ENCODE peak calls at places on chromosomes 1 and 21, in eight cellular contexts. E is left ventricle myocardium inferior, H is IMR-90, R is psoas muscle, D is breast epithelium, T is WERI-Rb-1, X is lower lobe of right lung, G is dorsolateral prefrontal cortex. U is an unnamed sample.

GRCh38 chr1:212727386-212728181 is 27.9 kb upstream of the BATF3 start:
- DNase-seq in E (no peak), H (peak), R (no peak), D (no peak), T (no peak), X (no peak), G (no peak), U (no peak)

GRCh38 chr1:29385966-29386365 is 149.6 kb downstream of the PTPRU start:
- DNase-seq in E (no peak), H (no peak), R (no peak), D (no peak), T (no peak), X (no peak), G (no peak), U (no peak)

GRCh38 chr1:165419839-165420238 is 25.1 kb downstream of the RXRG start:
- DNase-seq in E (no peak), H (no peak), R (no peak), D (no peak), T (no peak), X (no peak), G (no peak), U (no peak)

GRCh38 chr1:246588322-246588721 is 22.1 kb downstream of the CNST start:
- DNase-seq in E (no peak), H (peak), R (no peak), D (no peak), T (no peak), X (no peak), G (no peak), U (no peak)

GRCh38 chr1:6109688-6110087 is 64.0 kb downstream of the KCNAB2 start:
- DNase-seq in E (no peak), H (no peak), R (peak), D (no peak), T (no peak), X (peak), G (no peak), U (no peak)

GRCh38 chr1:30134466-30135217 is 588.7 kb downstream of the MATN1 start:
- DNase-seq in E (no peak), H (no peak), R (no peak), D (no peak), T (no peak), X (no peak), G (no peak), U (no peak)

GRCh38 chr1:203045336-203045735 is 19.0 kb downstream of the PPFIA4 start:
- DNase-seq in E (no peak), H (no peak), R (no peak), D (no peak), T (no peak), X (no peak), G (no peak), U (no peak)

GRCh38 chr21:41974752-41975053 is 20.9 kb upstream of the C2CD2 start:
- DNase-seq in E (no peak), H (no peak), R (no peak), D (peak), T (no peak), X (no peak), G (no peak), U (no peak)

GRCh38 chr1:94935059-94935458 is 8.1 kb upstream of the CNN3 start:
- DNase-seq in E (no peak), H (no peak), R (no peak), D (no peak), T (no peak), X (no peak), G (no peak), U (no peak)

GRCh38 chr1:244730153-244730933 is 77.4 kb downstream of the DESI2 start:
- DNase-seq in E (peak), H (peak), R (peak), D (no peak), T (no peak), X (peak), G (no peak), U (peak)

GRCh38 chr1:181514298-181515290 is 31.3 kb downstream of the CACNA1E start:
- DNase-seq in E (no peak), H (no peak), R (no peak), D (no peak), T (no peak), X (no peak), G (no peak), U (no peak)

GRCh38 chr1:40532844-40533424 is 1.5 kb downstream of the ZNF684 start:
- DNase-seq in E (no peak), H (peak), R (no peak), D (no peak), T (peak), X (no peak), G (no peak), U (no peak)

GRCh38 chr1:23592209-23592905 is 33.1 kb upstream of the ID3 start:
- DNase-seq in E (no peak), H (no peak), R (no peak), D (no peak), T (peak), X (no peak), G (no peak), U (no peak)

GRCh38 chr1:113904292-113904673 is 316 bp downstream of the AP4B1 start:
- DNase-seq in E (no peak), H (no peak), R (no peak), D (no peak), T (no peak), X (no peak), G (no peak), U (no peak)

GRCh38 chr21:37071561-37072238 is 1.2 kb downstream of the PIGP start:
- DNase-seq in E (peak), H (peak), R (peak), D (peak), T (peak), X (peak), G (no peak), U (no peak)

GRCh38 chr1:50661626-50662025 is 238.4 kb upstream of the DMRTA2 start:
- DNase-seq in E (no peak), H (peak), R (no peak), D (no peak), T (no peak), X (no peak), G (no peak), U (no peak)

GRCh38 chr1:150106331-150106730 is 38.8 kb downstream of the VPS45 start:
- DNase-seq in E (no peak), H (peak), R (no peak), D (no peak), T (no peak), X (no peak), G (no peak), U (peak)

GRCh38 chr1:20413791-20414140 is 72.2 kb downstream of the CAMK2N1 start:
- DNase-seq in E (no peak), H (no peak), R (no peak), D (no peak), T (no peak), X (no peak), G (no peak), U (no peak)

GRCh38 chr1:227362039-227362438 is 43.7 kb upstream of the CDC42BPA start:
- DNase-seq in E (no peak), H (peak), R (no peak), D (no peak), T (no peak), X (no peak), G (no peak), U (no peak)

GRCh38 chr21:35575280-35575915 is 484.9 kb downstream of the SETD4 start:
- DNase-seq in E (no peak), H (peak), R (no peak), D (no peak), T (no peak), X (no peak), G (no peak), U (no peak)

GRCh38 chr1:40620150-40620549 is 45.3 kb downstream of the RIMS3 start:
- DNase-seq in E (no peak), H (no peak), R (no peak), D (no peak), T (no peak), X (no peak), G (no peak), U (no peak)

GRCh38 chr1:17635811-17636210 is 96.3 kb downstream of the ARHGEF10L start:
- DNase-seq in E (peak), H (no peak), R (peak), D (no peak), T (no peak), X (peak), G (peak), U (no peak)

GRCh38 chr21:38266732-38267131 is 9.9 kb downstream of the KCNJ15 start:
- DNase-seq in E (no peak), H (peak), R (no peak), D (no peak), T (no peak), X (no peak), G (no peak), U (no peak)

GRCh38 chr21:38267991-38268858 is 11.4 kb downstream of the KCNJ15 start:
- DNase-seq in E (no peak), H (no peak), R (no peak), D (no peak), T (no peak), X (no peak), G (no peak), U (no peak)

GRCh38 chr21:38267136-38267535 is 10.3 kb downstream of the KCNJ15 start:
- DNase-seq in E (no peak), H (no peak), R (no peak), D (no peak), T (no peak), X (no peak), G (no peak), U (no peak)

GRCh38 chr21:38269567-38269917 is 12.8 kb downstream of the KCNJ15 start:
- DNase-seq in E (no peak), H (no peak), R (no peak), D (no peak), T (no peak), X (no peak), G (no peak), U (no peak)

DNA sequence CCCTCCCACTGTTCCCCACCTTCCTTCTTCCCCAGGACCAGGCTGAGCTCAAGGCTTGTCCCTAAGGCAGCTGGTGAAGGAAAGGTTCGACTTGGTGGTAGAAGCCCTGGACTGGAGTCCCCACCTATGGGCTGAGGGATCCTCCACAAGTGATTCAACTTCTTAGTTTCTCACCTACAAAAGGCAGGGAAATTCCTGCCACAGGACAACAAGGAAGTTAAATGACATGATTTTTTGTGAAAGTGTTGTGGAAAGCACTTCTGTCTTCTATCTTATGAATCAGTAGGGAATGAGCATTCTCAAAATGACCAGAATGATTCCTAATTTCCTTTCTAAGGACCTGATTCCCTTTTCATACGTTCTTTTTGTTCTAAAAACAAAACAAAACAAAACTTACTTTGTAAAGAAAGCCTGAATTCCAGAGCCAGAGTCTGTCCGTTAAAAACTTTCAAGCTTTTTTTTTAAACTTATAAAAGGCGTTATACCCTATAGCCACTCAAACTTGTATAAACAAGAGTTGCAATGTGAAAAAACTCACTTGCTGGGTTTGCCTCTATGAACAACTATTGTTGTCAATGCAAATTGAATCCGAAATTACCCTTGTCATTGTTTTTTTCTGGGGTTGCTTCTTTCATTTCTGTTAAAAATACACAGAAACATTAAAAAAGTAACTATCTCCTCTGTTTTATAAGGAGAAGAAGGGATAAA is 12.2 kb downstream of the KCNJ15 start:
- DNase-seq in E (no peak), H (no peak), R (no peak), D (no peak), T (no peak), X (no peak), G (no peak), U (no peak)
- H3K27ac ChIP-seq in E (no peak), H (no peak), R (no peak), D (peak), T (no peak), X (peak), G (no peak), U (no peak)

DNA sequence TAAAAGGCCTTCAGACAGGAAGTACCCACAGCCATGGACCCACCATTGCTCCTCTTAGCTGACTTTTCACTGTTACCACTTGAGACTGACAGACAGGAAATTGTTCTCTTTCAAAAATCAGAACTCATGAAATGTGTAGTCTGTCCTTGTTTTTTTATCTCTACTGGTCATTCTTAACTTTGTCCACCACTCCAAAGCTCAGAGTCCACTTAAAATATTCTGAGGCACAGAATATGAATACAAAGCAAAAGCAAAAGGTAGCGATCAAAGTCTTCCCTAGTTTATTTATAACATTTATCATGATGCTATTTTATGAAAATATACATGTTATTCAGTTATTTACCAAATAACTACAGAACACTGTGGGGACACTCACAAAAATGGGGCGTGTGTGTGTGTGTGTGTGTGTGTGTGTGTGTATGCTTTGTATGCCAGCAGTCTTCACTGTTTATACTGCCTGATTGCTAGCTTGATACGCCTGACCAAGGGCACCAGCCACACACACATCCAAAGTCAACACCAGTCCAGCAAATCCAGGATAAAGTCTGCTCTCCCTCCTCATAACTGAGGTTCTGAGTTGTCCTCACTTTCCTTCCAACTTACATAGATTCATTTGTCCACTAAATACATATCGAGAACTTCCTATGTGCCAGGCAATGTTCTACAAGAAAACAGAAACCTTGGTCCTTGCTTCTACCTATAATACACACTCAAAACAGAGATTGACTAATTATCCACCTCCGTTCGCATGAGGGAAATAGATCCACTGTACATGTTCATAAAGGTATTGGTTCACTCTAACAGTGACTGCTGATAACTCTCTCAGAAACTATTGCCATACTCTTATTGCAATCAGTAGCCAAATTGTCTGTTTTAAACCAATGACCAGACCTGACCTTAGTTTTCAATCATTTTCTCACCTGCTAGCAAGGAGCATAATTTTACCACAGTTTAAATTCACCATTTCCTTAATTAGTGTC is 79.4 kb downstream of the ERICH3 start:
- DNase-seq in E (no peak), H (no peak), R (no peak), D (no peak), T (no peak), X (no peak), G (no peak), U (no peak)
- TF ChIP-seq CTCF in E (no peak), H (no peak), R (no peak), D (no peak), T (no peak), X (no peak), G (no peak), U (no peak)

DNA sequence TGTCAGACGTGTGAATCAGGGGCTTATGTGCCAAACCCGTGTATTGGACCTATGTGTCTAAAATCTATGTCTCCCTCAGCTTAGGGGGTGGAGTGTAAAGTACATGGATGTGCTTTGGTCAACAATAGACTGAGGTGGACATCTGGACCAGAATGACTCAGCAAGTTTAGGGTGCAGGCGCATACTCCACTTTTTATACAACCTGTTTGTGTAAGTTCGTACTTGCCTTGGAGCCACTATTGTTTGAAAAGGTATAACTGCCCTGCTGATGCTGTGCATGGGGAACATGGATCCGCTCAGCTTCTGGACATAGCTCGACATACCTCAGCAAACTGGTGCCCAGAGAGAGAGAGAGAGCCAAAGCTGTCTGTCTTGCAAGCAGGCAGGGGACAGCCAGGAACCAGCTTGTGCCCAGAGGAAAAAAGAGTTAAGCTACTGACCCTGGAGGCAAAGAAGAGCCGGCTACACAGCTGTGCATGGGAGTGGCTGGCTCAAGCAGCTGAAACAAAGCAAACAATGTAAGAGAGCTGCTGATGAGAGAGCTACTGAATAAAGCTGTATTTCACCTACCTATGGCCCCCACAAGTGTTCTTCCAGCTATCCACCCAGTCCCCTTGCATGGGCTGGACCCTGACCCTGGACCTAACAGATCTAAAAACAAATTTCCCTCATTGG is 41.2 kb downstream of the GJA5 start:
- DNase-seq in E (no peak), H (no peak), R (no peak), D (no peak), T (no peak), X (no peak), G (no peak), U (no peak)
- H3K27ac ChIP-seq in E (no peak), H (no peak), R (no peak), D (no peak), T (no peak), X (no peak), G (no peak), U (no peak)

DNA sequence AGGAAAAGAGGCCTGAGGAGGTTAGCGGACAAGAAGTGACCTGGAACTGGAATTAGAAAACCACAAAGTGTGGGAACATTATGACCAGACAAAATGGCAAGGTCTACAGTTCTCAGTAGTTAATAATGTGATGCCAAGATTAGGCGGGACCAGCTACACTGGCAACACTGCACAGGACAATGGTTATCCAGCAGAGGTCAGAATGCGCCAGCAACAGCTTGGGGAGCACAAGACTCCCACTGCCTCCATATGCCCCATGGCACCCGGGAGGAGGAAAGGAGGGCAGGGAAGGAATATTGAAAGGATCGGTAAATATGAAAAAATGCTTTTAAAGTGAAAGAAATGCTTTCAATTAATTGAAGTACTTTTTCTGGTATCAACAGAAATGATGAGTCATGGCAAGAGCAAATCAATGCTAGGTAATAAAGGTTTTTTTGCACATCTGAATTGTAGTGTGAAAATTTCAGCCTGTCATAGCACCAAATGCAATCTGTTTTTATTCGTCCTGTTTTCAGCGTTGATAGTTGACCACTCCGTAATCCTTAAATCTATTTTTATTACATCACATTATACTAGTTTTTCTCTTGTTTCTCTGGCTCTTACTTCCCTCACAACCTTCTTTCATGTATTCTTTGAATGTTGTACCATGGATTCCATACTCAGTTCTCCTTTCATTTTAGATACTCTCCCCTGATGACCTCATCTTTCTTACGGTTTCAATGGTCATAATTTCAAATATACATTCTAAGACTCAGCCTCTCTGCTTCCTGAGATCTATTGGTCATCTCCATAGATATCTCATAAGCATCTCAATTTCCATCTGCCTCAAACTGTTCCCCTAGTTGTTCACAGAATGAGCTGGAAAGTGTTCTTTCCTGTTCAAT is 30.7 kb downstream of the VCAM1 start:
- DNase-seq in E (no peak), H (no peak), R (no peak), D (no peak), T (peak), X (no peak), G (no peak), U (no peak)
- TF ChIP-seq CTCF in E (no peak), H (no peak), R (no peak), D (no peak), T (peak), X (no peak), G (no peak), U (no peak)

DNA sequence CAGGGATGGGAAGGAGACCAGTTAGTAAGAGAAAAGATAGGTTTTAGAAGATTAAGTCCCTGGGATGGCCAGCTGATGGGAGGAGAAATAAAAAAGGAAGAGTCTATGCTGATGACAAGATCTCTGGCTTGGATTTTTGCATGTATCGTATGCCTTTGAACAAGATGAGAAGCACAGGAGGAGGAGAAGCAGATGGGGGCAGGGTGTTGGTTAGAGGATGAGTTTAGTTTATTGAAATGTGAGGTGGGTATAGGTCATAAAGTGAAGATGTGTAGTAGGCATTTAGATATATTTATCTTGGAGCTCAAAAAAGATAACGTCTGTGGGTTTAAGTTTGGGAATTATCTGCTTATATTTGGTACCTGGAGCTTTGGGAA is 1.4 kb downstream of the TIPRL start:
- DNase-seq in E (no peak), H (no peak), R (no peak), D (no peak), T (no peak), X (no peak), G (no peak), U (no peak)
- H3K27ac ChIP-seq in E (peak), H (peak), R (peak), D (peak), T (no peak), X (no peak), G (peak), U (no peak)

GRCh38 chr1:14095001-14095400 is 395.0 kb downstream of the PRDM2 start:
- DNase-seq in E (no peak), H (no peak), R (no peak), D (no peak), T (peak), X (no peak), G (no peak), U (no peak)
- TF ChIP-seq CTCF in E (peak), H (no peak), R (no peak), D (no peak), T (peak), X (peak), G (peak), U (no peak)

GRCh38 chr1:185317034-185317885 is at the start of gene IVNS1ABP:
- DNase-seq in E (peak), H (peak), R (peak), D (peak), T (peak), X (peak), G (peak), U (peak)

GRCh38 chr1:185316163-185317033 is 645 bp downstream of the IVNS1ABP start:
- DNase-seq in E (peak), H (peak), R (peak), D (peak), T (peak), X (peak), G (peak), U (peak)

GRCh38 chr1:185314416-185314815 is 2.6 kb downstream of the IVNS1ABP start:
- DNase-seq in E (no peak), H (no peak), R (no peak), D (no peak), T (no peak), X (no peak), G (no peak), U (no peak)

GRCh38 chr1:185317886-185318310 is 855 bp upstream of the IVNS1ABP start:
- DNase-seq in E (no peak), H (no peak), R (peak), D (peak), T (no peak), X (no peak), G (no peak), U (peak)

GRCh38 chr1:185315364-185316108 is 1.5 kb downstream of the IVNS1ABP start:
- DNase-seq in E (no peak), H (no peak), R (no peak), D (no peak), T (no peak), X (no peak), G (no peak), U (peak)
- H3K27ac ChIP-seq in E (peak), H (peak), R (peak), D (peak), T (peak), X (peak), G (peak), U (peak)

U was measured in CD4-positive, alpha-beta T cell.